ENCODE peak calls at places on chromosomes 7 and 10, in five cellular contexts. X is H1, K is IMR-90, T is mesendoderm, B is mesenchymal stem cell. S is an unnamed sample.

GRCh38 chr7:128833148-128833938 is 3.1 kb downstream of the FLNC start:
- DNase-seq in X (no peak), K (peak; percentile 88), T (peak; percentile 72), B (peak; percentile 90), S (no peak)

GRCh38 chr7:95246935-95247370 is 77.4 kb downstream of the PON1 start:
- DNase-seq in X (peak; percentile 15), K (peak; percentile 62), T (peak; percentile 88), B (peak; percentile 76), S (peak; percentile 75)

GRCh38 chr10:76080991-76081390 is 649.6 kb downstream of the LRMDA start:
- DNase-seq in X (no peak), K (peak; percentile 15), T (peak; percentile 52), B (peak; percentile 71), S (no peak)

GRCh38 chr7:95311389-95311788 is 12.9 kb downstream of the PON1 start:
- DNase-seq in X (no peak), K (no peak), T (no peak), B (no peak), S (no peak)

GRCh38 chr7:158997110-158997453 is 140.7 kb downstream of the DYNC2I1 start:
- DNase-seq in X (no peak), K (no peak), T (no peak), B (no peak), S (no peak)

GRCh38 chr10:6678211-6678803 is 98.2 kb upstream of the PRKCQ start:
- DNase-seq in X (no peak), K (peak; percentile 29), T (peak; percentile 72), B (peak; percentile 55), S (peak; percentile 50)

GRCh38 chr7:29569648-29570047 is 6.0 kb downstream of the PRR15 start:
- DNase-seq in X (no peak), K (no peak), T (no peak), B (no peak), S (no peak)

GRCh38 chr7:130441408-130441854 is 615 bp upstream of the CEP41 start:
- DNase-seq in X (no peak), K (peak; percentile 12), T (peak; percentile 86), B (no peak), S (peak; percentile 64)

GRCh38 chr10:104256335-104257080 is 1.8 kb downstream of the GSTO1 start:
- DNase-seq in X (no peak), K (no peak), T (no peak), B (peak; percentile 43), S (no peak)

GRCh38 chr7:129702316-129702715 is 90.8 kb downstream of the NRF1 start:
- DNase-seq in X (no peak), K (peak; percentile 63), T (no peak), B (no peak), S (no peak)

GRCh38 chr7:6656413-6656812 is 19.3 kb downstream of the ZNF316 start:
- DNase-seq in X (no peak), K (no peak), T (no peak), B (no peak), S (no peak)

GRCh38 chr7:41709621-41710020 is 6.7 kb upstream of the INHBA start:
- DNase-seq in X (no peak), K (peak; percentile 99), T (no peak), B (peak; percentile 74), S (no peak)

GRCh38 chr10:1452777-1453176 is 284.5 kb downstream of the ADARB2 start:
- DNase-seq in X (no peak), K (no peak), T (no peak), B (no peak), S (no peak)

DNA sequence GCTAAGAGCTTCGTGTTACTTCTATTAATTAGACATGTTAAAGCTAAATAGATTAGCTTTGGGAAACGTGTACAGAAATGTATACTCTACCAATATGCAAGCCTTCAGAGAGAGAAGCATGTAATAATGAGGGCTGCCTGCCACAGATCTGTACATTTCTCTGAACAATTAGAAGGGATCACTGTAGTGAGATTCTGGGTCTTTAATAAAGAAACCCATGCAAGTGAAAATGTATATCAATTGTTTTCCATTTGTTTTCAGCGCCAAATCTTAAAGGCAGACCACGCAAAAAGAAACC is 149.1 kb downstream of the ARID5B start:
- DNase-seq in X (no peak), K (no peak), T (no peak), B (no peak), S (no peak)
- H3K36me3 ChIP-seq in X (no peaks in the 10 kb centered on the region), K (peaks cover 44% of the 10 kb centered on the region), T (no peaks in the 10 kb centered on the region), B (peaks cover 49% of the 10 kb centered on the region), S (no peaks in the 10 kb centered on the region)

GRCh38 chr7:138164804-138165203 is 88.5 kb downstream of the AKR1D1 start:
- DNase-seq in X (no peak), K (no peak), T (no peak), B (no peak), S (no peak)

GRCh38 chr7:138167869-138168296 is 91.6 kb downstream of the AKR1D1 start:
- DNase-seq in X (no peak), K (no peak), T (peak; percentile 86), B (no peak), S (no peak)

GRCh38 chr7:138169441-138169851 is 93.2 kb downstream of the AKR1D1 start:
- DNase-seq in X (peak; percentile 79), K (no peak), T (peak; percentile 94), B (no peak), S (peak; percentile 82)

GRCh38 chr7:138167222-138167621 is 91.0 kb downstream of the AKR1D1 start:
- DNase-seq in X (no peak), K (no peak), T (peak; percentile 96), B (no peak), S (no peak)

DNA sequence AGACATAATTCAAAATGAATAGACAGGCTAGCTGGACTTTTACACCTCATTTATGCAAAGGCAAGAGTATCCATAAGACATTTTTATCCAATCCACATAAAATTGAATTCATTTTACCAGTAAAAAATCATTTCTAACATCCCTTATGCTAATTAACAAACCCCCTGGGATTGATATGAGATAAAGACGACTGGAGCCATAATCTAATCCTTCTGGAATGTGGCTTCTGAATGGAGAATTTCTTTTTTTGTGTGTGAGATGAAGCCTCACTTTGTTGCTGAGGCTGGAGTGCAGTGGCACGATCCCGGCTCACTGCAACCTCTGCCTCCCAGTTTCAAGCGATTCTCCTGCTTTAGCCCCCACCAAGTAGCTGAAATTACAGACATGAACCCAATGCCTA is 90.4 kb downstream of the AKR1D1 start:
- DNase-seq in X (no peak), K (no peak), T (peak; percentile 77), B (no peak), S (no peak)
- H3K4ac ChIP-seq in X (no peak overlapping the region), K (no peak overlapping the region), T (peak overlapping the region; percentile 98), B (no peak overlapping the region), S (no peak overlapping the region)

DNA sequence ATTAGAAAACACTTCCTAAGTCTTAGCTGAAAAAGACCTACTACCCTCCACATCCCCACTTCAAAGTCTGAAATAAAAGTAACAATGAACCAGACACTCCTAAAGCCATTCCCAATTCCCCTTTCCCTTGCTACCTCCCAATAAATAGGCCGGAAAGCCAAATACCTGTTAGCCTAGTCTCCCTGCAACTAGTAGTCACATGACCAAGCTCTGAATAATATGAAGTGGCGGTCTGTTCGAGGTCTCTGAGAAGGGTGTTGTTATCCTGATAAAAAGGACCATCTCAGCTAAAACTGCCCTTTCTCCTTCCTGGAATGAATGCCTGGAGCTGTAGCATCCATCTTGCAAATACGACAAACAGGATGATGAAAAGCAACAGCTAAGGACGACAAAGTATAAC is 6.1 kb downstream of the KIF5B start:
- DNase-seq in X (no peak), K (no peak), T (peak; percentile 62), B (no peak), S (no peak)
- H3K36me3 ChIP-seq in X (peaks cover 21% of the 10 kb centered on the region), K (peaks cover 10% of the 10 kb centered on the region), T (peaks cover 3% of the 10 kb centered on the region), B (peaks cover 37% of the 10 kb centered on the region), S (peaks cover 60% of the 10 kb centered on the region)

GRCh38 chr7:112449353-112449752 is 907 bp upstream of the IFRD1 start:
- DNase-seq in X (no peak), K (peak; percentile 47), T (no peak), B (no peak), S (no peak)

GRCh38 chr7:112449902-112450806 is at the start of gene IFRD1:
- DNase-seq in X (peak; percentile 99), K (peak; percentile 98), T (peak; percentile 99), B (peak; percentile 98), S (peak; percentile 98)

GRCh38 chr7:112452102-112452888 is 2.0 kb downstream of the IFRD1 start:
- DNase-seq in X (no peak), K (peak; percentile 42), T (peak; percentile 88), B (peak; percentile 88), S (peak; percentile 33)

GRCh38 chr7:112450807-112451661 is 774 bp downstream of the IFRD1 start:
- DNase-seq in X (peak; percentile 76), K (peak; percentile 97), T (peak; percentile 98), B (peak; percentile 98), S (peak; percentile 96)

DNA sequence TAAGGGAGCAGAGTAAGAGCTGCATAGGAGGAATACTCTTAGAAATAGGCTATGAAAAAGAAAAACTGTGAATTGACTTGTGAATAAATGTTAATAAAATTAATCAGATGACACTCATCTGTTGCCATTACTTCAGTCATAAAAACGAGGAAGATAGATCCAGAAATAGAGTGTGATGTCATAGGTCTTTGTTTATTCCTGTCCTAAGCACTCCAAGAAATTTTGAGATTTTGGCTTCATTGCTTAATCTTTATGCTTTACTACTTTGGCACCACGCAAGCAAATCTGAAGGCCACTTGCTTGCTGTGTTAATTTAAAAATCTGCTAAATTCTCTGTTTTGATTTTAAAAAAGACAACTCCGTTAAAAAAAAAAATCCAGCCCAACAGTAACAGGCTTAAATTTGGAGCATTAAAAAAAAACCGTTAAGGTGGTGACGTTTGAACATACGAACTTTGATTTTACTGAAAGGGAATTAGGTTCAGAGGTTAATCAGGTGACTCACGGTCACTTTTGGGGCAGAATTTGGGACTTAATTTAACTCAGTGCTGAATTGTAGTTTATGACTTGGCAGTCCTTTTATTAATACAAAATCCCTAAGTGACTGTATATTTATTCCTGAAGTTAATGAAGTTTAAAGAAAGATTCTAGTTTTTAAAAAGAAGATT is 3.4 kb downstream of the IFRD1 start:
- DNase-seq in X (no peak), K (peak; percentile 83), T (no peak), B (peak; percentile 76), S (no peak)
- H3K4ac ChIP-seq in X (no peak overlapping the region), K (no peak overlapping the region), T (no peak overlapping the region), B (no peak overlapping the region), S (no peak overlapping the region)

GRCh38 chr7:44463169-44463808 is 27.2 kb downstream of the NUDCD3 start:
- DNase-seq in X (no peak), K (no peak), T (no peak), B (no peak), S (no peak)

GRCh38 chr7:44469461-44469860 is 21.0 kb downstream of the NUDCD3 start:
- DNase-seq in X (no peak), K (no peak), T (no peak), B (peak; percentile 54), S (no peak)

GRCh38 chr7:44466300-44467216 is 23.9 kb downstream of the NUDCD3 start:
- DNase-seq in X (no peak), K (peak; percentile 76), T (no peak), B (peak; percentile 25), S (no peak)

GRCh38 chr7:44467217-44467548 is 23.3 kb downstream of the NUDCD3 start:
- DNase-seq in X (no peak), K (no peak), T (no peak), B (no peak), S (no peak)

DNA sequence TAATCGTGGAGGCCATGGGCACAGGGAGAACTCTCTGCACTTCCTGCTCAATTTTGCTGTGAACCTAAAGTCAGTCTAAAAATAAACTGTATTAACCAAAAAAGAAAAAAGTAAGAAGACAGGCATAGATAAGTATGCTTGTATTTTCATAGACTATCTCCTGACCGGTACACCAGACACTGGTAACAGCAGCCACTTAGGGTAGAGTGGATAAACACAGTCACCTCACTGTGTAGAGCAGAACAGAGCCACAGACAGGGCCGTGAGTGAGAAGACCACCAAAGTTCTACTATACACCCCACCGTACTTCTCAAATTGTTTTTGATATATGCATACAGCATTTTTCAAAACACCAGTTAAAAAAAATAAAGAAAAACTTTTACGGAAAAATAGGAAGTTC is 25.0 kb downstream of the NUDCD3 start:
- DNase-seq in X (no peak), K (no peak), T (no peak), B (no peak), S (no peak)
- H3K36me3 ChIP-seq in X (peaks cover 13% of the 10 kb centered on the region), K (peaks cover 19% of the 10 kb centered on the region), T (peaks cover 2% of the 10 kb centered on the region), B (peaks cover 24% of the 10 kb centered on the region), S (peaks cover 12% of the 10 kb centered on the region)

GRCh38 chr10:22620140-22620857 is 94.1 kb downstream of the PIP4K2A start:
- DNase-seq in X (no peak), K (peak; percentile 95), T (no peak), B (peak; percentile 77), S (no peak)
- H3K4ac ChIP-seq in X (no peak overlapping the region), K (peak overlapping the region; percentile 45), T (no peak overlapping the region), B (no peak overlapping the region), S (no peak overlapping the region)